ENCODE peak calls at places on chromosomes 1 and 21, in seven cellular contexts. One of them, this sample, is unnamed.

GRCh38 chr1:185567006-185567405 is 167.2 kb upstream of the HMCN1 start:
- DNase-seq in tibial nerve: no peak
- DNase-seq in CD8-positive, alpha-beta T cell: peak; percentile 69
- DNase-seq in endodermal cell: no peak
- DNase-seq in WERI-Rb-1: no peak
- DNase-seq in hepatocyte: peak; percentile 43
- DNase-seq in prostate gland: no peak
- DNase-seq in this sample: no peak

GRCh38 chr21:27149034-27149433 is 182.1 kb upstream of the ADAMTS5 start:
- DNase-seq in hepatocyte: no peak
- DNase-seq in CD8-positive, alpha-beta T cell: no peak
- DNase-seq in WERI-Rb-1: no peak
- DNase-seq in prostate gland: no peak
- DNase-seq in tibial nerve: no peak
- DNase-seq in endodermal cell: no peak
- DNase-seq in this sample: no peak

GRCh38 chr1:224623310-224623714 is 7.2 kb downstream of the CNIH3 start:
- DNase-seq in WERI-Rb-1: no peak
- DNase-seq in tibial nerve: no peak
- DNase-seq in prostate gland: no peak
- DNase-seq in hepatocyte: no peak
- DNase-seq in CD8-positive, alpha-beta T cell: no peak
- DNase-seq in endodermal cell: no peak
- DNase-seq in this sample: no peak

GRCh38 chr1:68459796-68460195 is 10.0 kb upstream of the RPE65 start:
- DNase-seq in endodermal cell: no peak
- DNase-seq in tibial nerve: no peak
- DNase-seq in hepatocyte: no peak
- DNase-seq in prostate gland: no peak
- DNase-seq in WERI-Rb-1: no peak
- DNase-seq in CD8-positive, alpha-beta T cell: no peak
- DNase-seq in this sample: no peak

GRCh38 chr1:227131193-227131592 is 187.1 kb downstream of the CDC42BPA start:
- DNase-seq in CD8-positive, alpha-beta T cell: no peak
- DNase-seq in tibial nerve: no peak
- DNase-seq in hepatocyte: peak; percentile 22
- DNase-seq in endodermal cell: no peak
- DNase-seq in prostate gland: no peak
- DNase-seq in WERI-Rb-1: no peak
- DNase-seq in this sample: no peak

GRCh38 chr1:228090613-228091081 is 8.1 kb downstream of the ARF1 start:
- DNase-seq in CD8-positive, alpha-beta T cell: no peak
- DNase-seq in hepatocyte: no peak
- DNase-seq in prostate gland: no peak
- DNase-seq in endodermal cell: peak; percentile 40
- DNase-seq in tibial nerve: no peak
- DNase-seq in WERI-Rb-1: no peak
- DNase-seq in this sample: no peak

GRCh38 chr1:54112027-54112426 is 40.8 kb downstream of the CDCP2 start:
- DNase-seq in prostate gland: no peak
- DNase-seq in tibial nerve: no peak
- DNase-seq in CD8-positive, alpha-beta T cell: no peak
- DNase-seq in hepatocyte: no peak
- DNase-seq in WERI-Rb-1: no peak
- DNase-seq in endodermal cell: no peak
- DNase-seq in this sample: no peak

GRCh38 chr1:70295737-70296136 is 58.8 kb downstream of the ANKRD13C start:
- DNase-seq in endodermal cell: no peak
- DNase-seq in tibial nerve: no peak
- DNase-seq in prostate gland: no peak
- DNase-seq in hepatocyte: no peak
- DNase-seq in CD8-positive, alpha-beta T cell: no peak
- DNase-seq in WERI-Rb-1: no peak
- DNase-seq in this sample: no peak

GRCh38 chr1:2413495-2414296 is 1.3 kb upstream of the PEX10 start:
- DNase-seq in prostate gland: no peak
- DNase-seq in tibial nerve: no peak
- DNase-seq in CD8-positive, alpha-beta T cell: peak; percentile 26
- DNase-seq in WERI-Rb-1: no peak
- DNase-seq in endodermal cell: peak; percentile 72
- DNase-seq in hepatocyte: no peak
- DNase-seq in this sample: no peak

GRCh38 chr1:196897158-196897828 is 9.4 kb downstream of the CFHR4 start:
- DNase-seq in WERI-Rb-1: no peak
- DNase-seq in prostate gland: no peak
- DNase-seq in hepatocyte: no peak
- DNase-seq in tibial nerve: no peak
- DNase-seq in CD8-positive, alpha-beta T cell: no peak
- DNase-seq in endodermal cell: peak; percentile 56
- DNase-seq in this sample: no peak

GRCh38 chr1:218361298-218362065 is 16.3 kb downstream of the TGFB2 start:
- DNase-seq in hepatocyte: peak; percentile 44
- DNase-seq in WERI-Rb-1: peak; percentile 78
- DNase-seq in endodermal cell: no peak
- DNase-seq in prostate gland: no peak
- DNase-seq in tibial nerve: no peak
- DNase-seq in CD8-positive, alpha-beta T cell: no peak
- DNase-seq in this sample: no peak

GRCh38 chr1:202063093-202063492 is 52.7 kb downstream of the ELF3 start:
- DNase-seq in CD8-positive, alpha-beta T cell: no peak
- DNase-seq in WERI-Rb-1: no peak
- DNase-seq in endodermal cell: peak; percentile 84
- DNase-seq in hepatocyte: no peak
- DNase-seq in prostate gland: no peak
- DNase-seq in tibial nerve: no peak
- DNase-seq in this sample: no peak

GRCh38 chr1:196302420-196302819 is 305.8 kb downstream of the KCNT2 start:
- DNase-seq in tibial nerve: no peak
- DNase-seq in CD8-positive, alpha-beta T cell: no peak
- DNase-seq in prostate gland: no peak
- DNase-seq in hepatocyte: no peak
- DNase-seq in endodermal cell: no peak
- DNase-seq in WERI-Rb-1: no peak
- DNase-seq in this sample: no peak

GRCh38 chr1:154353460-154353904 is 28.2 kb downstream of the ATP8B2 start:
- DNase-seq in endodermal cell: peak; percentile 59
- DNase-seq in CD8-positive, alpha-beta T cell: no peak
- DNase-seq in WERI-Rb-1: no peak
- DNase-seq in prostate gland: no peak
- DNase-seq in tibial nerve: no peak
- DNase-seq in hepatocyte: peak; percentile 74
- DNase-seq in this sample: peak; percentile 48

GRCh38 chr1:27003745-27004470 is 8.7 kb downstream of the TENT5B start:
- DNase-seq in CD8-positive, alpha-beta T cell: no peak
- DNase-seq in prostate gland: no peak
- DNase-seq in tibial nerve: no peak
- DNase-seq in WERI-Rb-1: no peak
- DNase-seq in hepatocyte: peak; percentile 27
- DNase-seq in endodermal cell: peak; percentile 64
- DNase-seq in this sample: no peak

GRCh38 chr1:20405893-20406604 is 80.0 kb downstream of the CAMK2N1 start:
- DNase-seq in tibial nerve: no peak
- DNase-seq in prostate gland: no peak
- DNase-seq in endodermal cell: peak; percentile 50
- DNase-seq in CD8-positive, alpha-beta T cell: no peak
- DNase-seq in hepatocyte: no peak
- DNase-seq in WERI-Rb-1: no peak
- DNase-seq in this sample: no peak

GRCh38 chr1:107019166-107019565 is 37.3 kb upstream of the PRMT6 start:
- DNase-seq in WERI-Rb-1: no peak
- DNase-seq in tibial nerve: no peak
- DNase-seq in hepatocyte: no peak
- DNase-seq in prostate gland: no peak
- DNase-seq in endodermal cell: no peak
- DNase-seq in CD8-positive, alpha-beta T cell: no peak
- DNase-seq in this sample: no peak

GRCh38 chr21:38367646-38368045 is 110.9 kb downstream of the KCNJ15 start:
- DNase-seq in hepatocyte: no peak
- DNase-seq in prostate gland: no peak
- DNase-seq in WERI-Rb-1: no peak
- DNase-seq in endodermal cell: peak; percentile 2
- DNase-seq in tibial nerve: no peak
- DNase-seq in CD8-positive, alpha-beta T cell: no peak
- DNase-seq in this sample: no peak

GRCh38 chr21:40215941-40216340 is 348.7 kb downstream of the PCP4 start:
- DNase-seq in endodermal cell: no peak
- DNase-seq in hepatocyte: no peak
- DNase-seq in WERI-Rb-1: no peak
- DNase-seq in tibial nerve: no peak
- DNase-seq in prostate gland: peak; percentile 54
- DNase-seq in CD8-positive, alpha-beta T cell: no peak
- DNase-seq in this sample: no peak

GRCh38 chr1:232600430-232601258 is 29.3 kb downstream of the SIPA1L2 start:
- DNase-seq in endodermal cell: no peak
- DNase-seq in WERI-Rb-1: no peak
- DNase-seq in prostate gland: no peak
- DNase-seq in hepatocyte: no peak
- DNase-seq in CD8-positive, alpha-beta T cell: no peak
- DNase-seq in tibial nerve: no peak
- DNase-seq in this sample: no peak

GRCh38 chr1:8409107-8409506 is 91.2 kb downstream of the SLC45A1 start:
- DNase-seq in tibial nerve: no peak
- DNase-seq in prostate gland: no peak
- DNase-seq in hepatocyte: peak; percentile 81
- DNase-seq in CD8-positive, alpha-beta T cell: no peak
- DNase-seq in endodermal cell: peak; percentile 60
- DNase-seq in WERI-Rb-1: no peak
- DNase-seq in this sample: no peak

GRCh38 chr1:116219651-116220434 is 108.6 kb downstream of the MAB21L3 start:
- DNase-seq in prostate gland: no peak
- DNase-seq in tibial nerve: no peak
- DNase-seq in CD8-positive, alpha-beta T cell: no peak
- DNase-seq in WERI-Rb-1: no peak
- DNase-seq in endodermal cell: no peak
- DNase-seq in hepatocyte: no peak
- DNase-seq in this sample: no peak

GRCh38 chr1:116228501-116228900 is 117.3 kb downstream of the MAB21L3 start:
- DNase-seq in CD8-positive, alpha-beta T cell: no peak
- DNase-seq in tibial nerve: no peak
- DNase-seq in prostate gland: no peak
- DNase-seq in hepatocyte: no peak
- DNase-seq in endodermal cell: no peak
- DNase-seq in WERI-Rb-1: no peak
- DNase-seq in this sample: no peak

GRCh38 chr1:116226017-116226416 is 114.8 kb downstream of the MAB21L3 start:
- DNase-seq in endodermal cell: no peak
- DNase-seq in hepatocyte: no peak
- DNase-seq in prostate gland: no peak
- DNase-seq in tibial nerve: no peak
- DNase-seq in CD8-positive, alpha-beta T cell: no peak
- DNase-seq in WERI-Rb-1: no peak
- DNase-seq in this sample: no peak

GRCh38 chr1:116224111-116224510 is 112.9 kb downstream of the MAB21L3 start:
- DNase-seq in CD8-positive, alpha-beta T cell: no peak
- DNase-seq in hepatocyte: no peak
- DNase-seq in prostate gland: no peak
- DNase-seq in tibial nerve: no peak
- DNase-seq in WERI-Rb-1: no peak
- DNase-seq in endodermal cell: no peak
- DNase-seq in this sample: no peak

DNA sequence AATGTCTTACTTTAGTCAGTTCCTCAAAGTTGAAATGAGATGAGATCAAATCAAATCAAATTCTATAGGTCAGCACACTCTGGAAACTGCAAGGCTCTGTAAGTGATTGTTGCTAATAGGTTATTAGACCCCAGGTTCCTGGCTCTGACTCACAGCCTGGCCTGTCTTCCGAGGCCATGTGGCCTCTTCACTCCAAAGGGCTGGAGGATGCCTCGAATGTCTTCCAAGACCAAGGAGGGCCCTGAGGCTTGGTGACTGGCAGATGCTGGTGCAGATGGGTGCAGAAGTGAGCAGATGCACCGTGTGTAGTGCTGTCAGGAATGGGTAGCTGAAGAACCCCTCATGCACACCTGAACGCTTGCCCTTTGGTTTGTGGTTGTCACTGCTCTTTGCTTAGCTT is 113.4 kb downstream of the MAB21L3 start:
- DNase-seq in CD8-positive, alpha-beta T cell: no peak
- DNase-seq in tibial nerve: no peak
- DNase-seq in prostate gland: no peak
- DNase-seq in hepatocyte: no peak
- DNase-seq in endodermal cell: no peak
- DNase-seq in WERI-Rb-1: no peak
- DNase-seq in this sample: no peak
- H3K4me3 ChIP-seq in CD8-positive, alpha-beta T cell: no peak overlapping the region
- H3K4me3 ChIP-seq in tibial nerve: no peak overlapping the region
- H3K4me3 ChIP-seq in prostate gland: no peak overlapping the region
- H3K4me3 ChIP-seq in hepatocyte: no peak overlapping the region
- H3K4me3 ChIP-seq in endodermal cell: no peak overlapping the region
- H3K4me3 ChIP-seq in WERI-Rb-1: no peak overlapping the region
- H3K4me3 ChIP-seq in this sample: no peak overlapping the region

GRCh38 chr1:36358514-36359084 is 27.1 kb downstream of the STK40 start:
- DNase-seq in hepatocyte: no peak
- DNase-seq in endodermal cell: no peak
- DNase-seq in prostate gland: no peak
- DNase-seq in WERI-Rb-1: no peak
- DNase-seq in CD8-positive, alpha-beta T cell: no peak
- DNase-seq in tibial nerve: no peak
- DNase-seq in this sample: no peak
- H3K27ac ChIP-seq in hepatocyte: no peak overlapping the region
- H3K27ac ChIP-seq in endodermal cell: no peak overlapping the region
- H3K27ac ChIP-seq in prostate gland: no peak overlapping the region
- H3K27ac ChIP-seq in WERI-Rb-1: no peak overlapping the region
- H3K27ac ChIP-seq in CD8-positive, alpha-beta T cell: no peak overlapping the region
- H3K27ac ChIP-seq in tibial nerve: no peak overlapping the region
- H3K27ac ChIP-seq in this sample: no peak overlapping the region

GRCh38 chr1:39387452-39387851 is 104.0 kb upstream of the BMP8A start:
- DNase-seq in CD8-positive, alpha-beta T cell: no peak
- DNase-seq in tibial nerve: no peak
- DNase-seq in endodermal cell: no peak
- DNase-seq in prostate gland: no peak
- DNase-seq in WERI-Rb-1: no peak
- DNase-seq in hepatocyte: peak; percentile 40
- DNase-seq in this sample: no peak
- TF ChIP-seq CTCF in CD8-positive, alpha-beta T cell: no peak
- TF ChIP-seq CTCF in tibial nerve: no peak
- TF ChIP-seq CTCF in endodermal cell: peak; percentile 38
- TF ChIP-seq CTCF in prostate gland: no peak
- TF ChIP-seq CTCF in WERI-Rb-1: no peak
- TF ChIP-seq CTCF in hepatocyte: peak; percentile 15
- TF ChIP-seq CTCF in this sample: no peak

GRCh38 chr1:156435551-156436318 is 64.8 kb downstream of the MEF2D start:
- DNase-seq in tibial nerve: no peak
- DNase-seq in WERI-Rb-1: no peak
- DNase-seq in endodermal cell: peak; percentile 72
- DNase-seq in CD8-positive, alpha-beta T cell: no peak
- DNase-seq in prostate gland: no peak
- DNase-seq in hepatocyte: no peak
- DNase-seq in this sample: no peak

GRCh38 chr1:156437054-156437453 is 63.5 kb downstream of the MEF2D start:
- DNase-seq in prostate gland: no peak
- DNase-seq in WERI-Rb-1: no peak
- DNase-seq in CD8-positive, alpha-beta T cell: no peak
- DNase-seq in tibial nerve: no peak
- DNase-seq in endodermal cell: no peak
- DNase-seq in hepatocyte: no peak
- DNase-seq in this sample: no peak

GRCh38 chr1:156436319-156437043 is 64.1 kb downstream of the MEF2D start:
- DNase-seq in CD8-positive, alpha-beta T cell: no peak
- DNase-seq in prostate gland: no peak
- DNase-seq in tibial nerve: no peak
- DNase-seq in endodermal cell: peak; percentile 78
- DNase-seq in hepatocyte: no peak
- DNase-seq in WERI-Rb-1: no peak
- DNase-seq in this sample: no peak

GRCh38 chr1:156433602-156434001 is 64.6 kb downstream of the RHBG start:
- DNase-seq in endodermal cell: peak; percentile 68
- DNase-seq in prostate gland: no peak
- DNase-seq in CD8-positive, alpha-beta T cell: no peak
- DNase-seq in hepatocyte: no peak
- DNase-seq in tibial nerve: no peak
- DNase-seq in WERI-Rb-1: no peak
- DNase-seq in this sample: no peak

GRCh38 chr1:156434976-156435550 is 65.5 kb downstream of the MEF2D start:
- DNase-seq in endodermal cell: no peak
- DNase-seq in WERI-Rb-1: no peak
- DNase-seq in tibial nerve: no peak
- DNase-seq in hepatocyte: no peak
- DNase-seq in CD8-positive, alpha-beta T cell: no peak
- DNase-seq in prostate gland: no peak
- DNase-seq in this sample: no peak
- H3K4me3 ChIP-seq in endodermal cell: no peak overlapping the region
- H3K4me3 ChIP-seq in WERI-Rb-1: peak overlapping the region; percentile 13
- H3K4me3 ChIP-seq in tibial nerve: peak overlapping the region; percentile 10
- H3K4me3 ChIP-seq in hepatocyte: no peak overlapping the region
- H3K4me3 ChIP-seq in CD8-positive, alpha-beta T cell: no peak overlapping the region
- H3K4me3 ChIP-seq in prostate gland: no peak overlapping the region
- H3K4me3 ChIP-seq in this sample: no peak overlapping the region